ENCODE peak calls at places on chromosomes 13 and 19, in four cellular contexts. One of them, this sample, is unnamed.

GRCh38 chr13:44004881-44005280 is 125.2 kb downstream of the LACC1 start:
- DNase-seq in neural crest cell: no peak
- DNase-seq in CD4-positive, alpha-beta T cell: no peak
- DNase-seq in cardiac septum: no peak
- DNase-seq in this sample: no peak

GRCh38 chr13:44695520-44695919 is 119.4 kb upstream of the TSC22D1 start:
- DNase-seq in cardiac septum: no peak
- DNase-seq in CD4-positive, alpha-beta T cell: no peak
- DNase-seq in neural crest cell: no peak
- DNase-seq in this sample: no peak

GRCh38 chr13:103883698-103884097 is 817.5 kb upstream of the SLC10A2 start:
- DNase-seq in CD4-positive, alpha-beta T cell: no peak
- DNase-seq in cardiac septum: no peak
- DNase-seq in neural crest cell: no peak
- DNase-seq in this sample: no peak

GRCh38 chr13:25262261-25262660 is 25.0 kb downstream of the MTMR6 start:
- DNase-seq in CD4-positive, alpha-beta T cell: no peak
- DNase-seq in neural crest cell: no peak
- DNase-seq in cardiac septum: no peak
- DNase-seq in this sample: no peak

GRCh38 chr13:32427852-32428580 is at the start of gene N4BP2L1:
- DNase-seq in neural crest cell: no peak
- DNase-seq in CD4-positive, alpha-beta T cell: peak
- DNase-seq in cardiac septum: peak
- DNase-seq in this sample: peak

GRCh38 chr13:27915301-27916207 is 4.2 kb upstream of the PDX1 start:
- DNase-seq in neural crest cell: no peak
- DNase-seq in CD4-positive, alpha-beta T cell: no peak
- DNase-seq in cardiac septum: no peak
- DNase-seq in this sample: no peak

GRCh38 chr19:51784922-51785690 is 9.9 kb upstream of the FPR3 start:
- DNase-seq in neural crest cell: no peak
- DNase-seq in CD4-positive, alpha-beta T cell: no peak
- DNase-seq in cardiac septum: no peak
- DNase-seq in this sample: no peak

GRCh38 chr13:81224502-81224833 is 883.5 kb upstream of the SPRY2 start:
- DNase-seq in CD4-positive, alpha-beta T cell: no peak
- DNase-seq in neural crest cell: no peak
- DNase-seq in cardiac septum: no peak
- DNase-seq in this sample: no peak

GRCh38 chr13:114313061-114313860 is 1.0 kb upstream of the CHAMP1 start:
- DNase-seq in cardiac septum: no peak
- DNase-seq in CD4-positive, alpha-beta T cell: no peak
- DNase-seq in neural crest cell: no peak
- DNase-seq in this sample: no peak

GRCh38 chr13:20197361-20197834 is 4.7 kb upstream of the GJB2 start:
- DNase-seq in neural crest cell: no peak
- DNase-seq in cardiac septum: no peak
- DNase-seq in CD4-positive, alpha-beta T cell: no peak
- DNase-seq in this sample: no peak

GRCh38 chr13:25752957-25753540 is 298.8 kb downstream of the SHISA2 start:
- DNase-seq in cardiac septum: no peak
- DNase-seq in CD4-positive, alpha-beta T cell: no peak
- DNase-seq in neural crest cell: no peak
- DNase-seq in this sample: no peak

GRCh38 chr19:43562698-43563241 is 12.6 kb downstream of the XRCC1 start:
- DNase-seq in CD4-positive, alpha-beta T cell: peak
- DNase-seq in cardiac septum: peak
- DNase-seq in neural crest cell: no peak
- DNase-seq in this sample: peak

GRCh38 chr19:35559281-35559659 is 4.2 kb downstream of the ATP4A start:
- DNase-seq in CD4-positive, alpha-beta T cell: no peak
- DNase-seq in cardiac septum: no peak
- DNase-seq in neural crest cell: no peak
- DNase-seq in this sample: no peak

GRCh38 chr19:2235396-2236284 is 489 bp downstream of the PLEKHJ1 start:
- DNase-seq in cardiac septum: no peak
- DNase-seq in CD4-positive, alpha-beta T cell: no peak
- DNase-seq in neural crest cell: no peak
- DNase-seq in this sample: no peak

GRCh38 chr19:34838753-34839431 is 65.9 kb upstream of the ZNF599 start:
- DNase-seq in CD4-positive, alpha-beta T cell: peak
- DNase-seq in cardiac septum: no peak
- DNase-seq in neural crest cell: peak
- DNase-seq in this sample: no peak

GRCh38 chr13:99909836-99910619 is 61.5 kb downstream of the ZIC5 start:
- DNase-seq in cardiac septum: no peak
- DNase-seq in CD4-positive, alpha-beta T cell: no peak
- DNase-seq in neural crest cell: no peak
- DNase-seq in this sample: no peak

GRCh38 chr19:19213822-19214558 is 2.2 kb downstream of the NCAN start:
- DNase-seq in neural crest cell: peak
- DNase-seq in CD4-positive, alpha-beta T cell: no peak
- DNase-seq in cardiac septum: no peak
- DNase-seq in this sample: no peak

GRCh38 chr13:109410868-109411267 is 375.5 kb downstream of the IRS2 start:
- DNase-seq in cardiac septum: no peak
- DNase-seq in CD4-positive, alpha-beta T cell: no peak
- DNase-seq in neural crest cell: no peak
- DNase-seq in this sample: no peak

GRCh38 chr19:57888107-57888493 is 737 bp downstream of the ZNF814 start:
- DNase-seq in neural crest cell: no peak
- DNase-seq in cardiac septum: no peak
- DNase-seq in CD4-positive, alpha-beta T cell: no peak
- DNase-seq in this sample: no peak

GRCh38 chr19:34976611-34977010 is 12.6 kb upstream of the ZNF792 start:
- DNase-seq in cardiac septum: no peak
- DNase-seq in neural crest cell: no peak
- DNase-seq in CD4-positive, alpha-beta T cell: no peak
- DNase-seq in this sample: no peak

GRCh38 chr13:96082640-96083039 is 7.3 kb upstream of the HS6ST3 start:
- DNase-seq in CD4-positive, alpha-beta T cell: no peak
- DNase-seq in cardiac septum: no peak
- DNase-seq in neural crest cell: no peak
- DNase-seq in this sample: no peak

GRCh38 chr13:48000559-48001126 is 430 bp downstream of the SUCLA2 start:
- DNase-seq in neural crest cell: no peak
- DNase-seq in cardiac septum: peak
- DNase-seq in CD4-positive, alpha-beta T cell: no peak
- DNase-seq in this sample: peak

GRCh38 chr19:38665950-38666661 is 18.7 kb downstream of the ACTN4 start:
- DNase-seq in neural crest cell: no peak
- DNase-seq in CD4-positive, alpha-beta T cell: no peak
- DNase-seq in cardiac septum: no peak
- DNase-seq in this sample: no peak

GRCh38 chr19:33402421-33403220 is 29.1 kb downstream of the CEBPG start:
- DNase-seq in cardiac septum: peak
- DNase-seq in CD4-positive, alpha-beta T cell: no peak
- DNase-seq in neural crest cell: no peak
- DNase-seq in this sample: no peak

GRCh38 chr19:43779147-43779819 is 1.5 kb downstream of the KCNN4 start:
- DNase-seq in CD4-positive, alpha-beta T cell: no peak
- DNase-seq in cardiac septum: peak
- DNase-seq in neural crest cell: no peak
- DNase-seq in this sample: no peak

GRCh38 chr13:99124695-99125334 is 75.8 kb upstream of the UBAC2 start:
- DNase-seq in neural crest cell: no peak
- DNase-seq in CD4-positive, alpha-beta T cell: no peak
- DNase-seq in cardiac septum: no peak
- DNase-seq in this sample: no peak

GRCh38 chr13:42486711-42487198 is 87.2 kb upstream of the TNFSF11 start:
- DNase-seq in neural crest cell: no peak
- DNase-seq in CD4-positive, alpha-beta T cell: no peak
- DNase-seq in cardiac septum: no peak
- DNase-seq in this sample: no peak

GRCh38 chr19:47391510-47392223 is 27.7 kb downstream of the MEIS3 start:
- DNase-seq in neural crest cell: peak
- DNase-seq in cardiac septum: peak
- DNase-seq in CD4-positive, alpha-beta T cell: peak
- DNase-seq in this sample: peak

GRCh38 chr13:23673354-23673753 is 103.1 kb downstream of the TNFRSF19 start:
- DNase-seq in cardiac septum: no peak
- DNase-seq in CD4-positive, alpha-beta T cell: no peak
- DNase-seq in neural crest cell: no peak
- DNase-seq in this sample: no peak

GRCh38 chr13:69092615-69093322 is 1014.9 kb upstream of the ATXN8OS start:
- DNase-seq in neural crest cell: no peak
- DNase-seq in CD4-positive, alpha-beta T cell: no peak
- DNase-seq in cardiac septum: no peak
- DNase-seq in this sample: no peak

GRCh38 chr13:30319703-30320102 is 12.4 kb upstream of the KATNAL1 start:
- DNase-seq in CD4-positive, alpha-beta T cell: no peak
- DNase-seq in neural crest cell: no peak
- DNase-seq in cardiac septum: no peak
- DNase-seq in this sample: no peak

GRCh38 chr13:98507060-98507797 is 69.7 kb downstream of the STK24 start:
- DNase-seq in cardiac septum: no peak
- DNase-seq in CD4-positive, alpha-beta T cell: no peak
- DNase-seq in neural crest cell: no peak
- DNase-seq in this sample: no peak

This sample was measured in effector CD8-positive, alpha-beta T cell.